ENCODE peak calls at places on chromosomes 5 and 9, in eight cellular contexts. One of them, this sample, is unnamed.

GRCh38 chr9:79134654-79135053 is 437.1 kb upstream of the TLE4 start:
- DNase-seq in left lung: no peak
- DNase-seq in body of pancreas: peak
- DNase-seq in iPS DF 6.9: peak
- DNase-seq in heart right ventricle: no peak
- DNase-seq in A549: no peak
- DNase-seq in CD4-positive, CD25-positive, alpha-beta regulatory T cell: no peak
- DNase-seq in GM23248: peak
- DNase-seq in this sample: no peak

GRCh38 chr9:33157960-33158359 is 9.2 kb downstream of the B4GALT1 start:
- DNase-seq in CD4-positive, CD25-positive, alpha-beta regulatory T cell: no peak
- DNase-seq in heart right ventricle: no peak
- DNase-seq in GM23248: peak
- DNase-seq in left lung: no peak
- DNase-seq in A549: no peak
- DNase-seq in body of pancreas: no peak
- DNase-seq in iPS DF 6.9: no peak
- DNase-seq in this sample: no peak

GRCh38 chr5:76604838-76605237 is 18.4 kb downstream of the F2RL2 start:
- DNase-seq in CD4-positive, CD25-positive, alpha-beta regulatory T cell: no peak
- DNase-seq in body of pancreas: no peak
- DNase-seq in heart right ventricle: no peak
- DNase-seq in A549: no peak
- DNase-seq in GM23248: peak
- DNase-seq in iPS DF 6.9: no peak
- DNase-seq in left lung: no peak
- DNase-seq in this sample: no peak

GRCh38 chr9:117860849-117861248 is 156.6 kb downstream of the TLR4 start:
- DNase-seq in iPS DF 6.9: no peak
- DNase-seq in heart right ventricle: no peak
- DNase-seq in left lung: no peak
- DNase-seq in GM23248: peak
- DNase-seq in A549: no peak
- DNase-seq in body of pancreas: no peak
- DNase-seq in CD4-positive, CD25-positive, alpha-beta regulatory T cell: no peak
- DNase-seq in this sample: no peak

GRCh38 chr9:127185931-127186781 is 63.7 kb upstream of the ANGPTL2 start:
- DNase-seq in body of pancreas: peak
- DNase-seq in A549: no peak
- DNase-seq in heart right ventricle: peak
- DNase-seq in CD4-positive, CD25-positive, alpha-beta regulatory T cell: no peak
- DNase-seq in left lung: no peak
- DNase-seq in iPS DF 6.9: no peak
- DNase-seq in GM23248: peak
- DNase-seq in this sample: no peak

GRCh38 chr9:114054191-114054690 is 23.9 kb downstream of the AMBP start:
- DNase-seq in CD4-positive, CD25-positive, alpha-beta regulatory T cell: no peak
- DNase-seq in GM23248: no peak
- DNase-seq in body of pancreas: no peak
- DNase-seq in A549: no peak
- DNase-seq in heart right ventricle: no peak
- DNase-seq in left lung: no peak
- DNase-seq in iPS DF 6.9: no peak
- DNase-seq in this sample: no peak

GRCh38 chr5:40875958-40876357 is 33.3 kb upstream of the C7 start:
- DNase-seq in left lung: no peak
- DNase-seq in body of pancreas: no peak
- DNase-seq in A549: no peak
- DNase-seq in CD4-positive, CD25-positive, alpha-beta regulatory T cell: no peak
- DNase-seq in heart right ventricle: no peak
- DNase-seq in iPS DF 6.9: no peak
- DNase-seq in GM23248: no peak
- DNase-seq in this sample: no peak

GRCh38 chr5:31173621-31174020 is 19.9 kb upstream of the CDH6 start:
- DNase-seq in body of pancreas: no peak
- DNase-seq in iPS DF 6.9: no peak
- DNase-seq in CD4-positive, CD25-positive, alpha-beta regulatory T cell: no peak
- DNase-seq in heart right ventricle: no peak
- DNase-seq in GM23248: no peak
- DNase-seq in left lung: no peak
- DNase-seq in A549: no peak
- DNase-seq in this sample: no peak

GRCh38 chr5:5270958-5271605 is 131.0 kb downstream of the ADAMTS16 start:
- DNase-seq in A549: peak
- DNase-seq in GM23248: peak
- DNase-seq in CD4-positive, CD25-positive, alpha-beta regulatory T cell: no peak
- DNase-seq in iPS DF 6.9: peak
- DNase-seq in heart right ventricle: peak
- DNase-seq in left lung: peak
- DNase-seq in body of pancreas: peak
- DNase-seq in this sample: peak

GRCh38 chr5:169307648-169308047 is 6.7 kb upstream of the SLIT3 start:
- DNase-seq in body of pancreas: no peak
- DNase-seq in A549: no peak
- DNase-seq in GM23248: peak
- DNase-seq in iPS DF 6.9: no peak
- DNase-seq in left lung: no peak
- DNase-seq in heart right ventricle: no peak
- DNase-seq in CD4-positive, CD25-positive, alpha-beta regulatory T cell: no peak
- DNase-seq in this sample: no peak

GRCh38 chr9:97940233-97940632 is 2.3 kb upstream of the HEMGN start:
- DNase-seq in heart right ventricle: no peak
- DNase-seq in CD4-positive, CD25-positive, alpha-beta regulatory T cell: no peak
- DNase-seq in left lung: no peak
- DNase-seq in body of pancreas: no peak
- DNase-seq in GM23248: no peak
- DNase-seq in iPS DF 6.9: no peak
- DNase-seq in A549: no peak
- DNase-seq in this sample: no peak

GRCh38 chr5:98031926-98032325 is 741.5 kb upstream of the RGMB start:
- DNase-seq in iPS DF 6.9: no peak
- DNase-seq in A549: no peak
- DNase-seq in GM23248: peak
- DNase-seq in CD4-positive, CD25-positive, alpha-beta regulatory T cell: no peak
- DNase-seq in left lung: no peak
- DNase-seq in heart right ventricle: no peak
- DNase-seq in body of pancreas: no peak
- DNase-seq in this sample: no peak

GRCh38 chr5:52811067-52811749 is 23.5 kb downstream of the ITGA1 start:
- DNase-seq in left lung: no peak
- DNase-seq in GM23248: peak
- DNase-seq in iPS DF 6.9: no peak
- DNase-seq in A549: no peak
- DNase-seq in CD4-positive, CD25-positive, alpha-beta regulatory T cell: no peak
- DNase-seq in heart right ventricle: no peak
- DNase-seq in body of pancreas: no peak
- DNase-seq in this sample: no peak

GRCh38 chr5:107812570-107813141 is 141.9 kb upstream of the EFNA5 start:
- DNase-seq in CD4-positive, CD25-positive, alpha-beta regulatory T cell: no peak
- DNase-seq in left lung: no peak
- DNase-seq in A549: no peak
- DNase-seq in GM23248: peak
- DNase-seq in body of pancreas: no peak
- DNase-seq in heart right ventricle: peak
- DNase-seq in iPS DF 6.9: no peak
- DNase-seq in this sample: no peak

GRCh38 chr9:18864516-18864915 is 168.5 kb downstream of the SAXO1 start:
- DNase-seq in iPS DF 6.9: no peak
- DNase-seq in GM23248: peak
- DNase-seq in CD4-positive, CD25-positive, alpha-beta regulatory T cell: no peak
- DNase-seq in A549: no peak
- DNase-seq in left lung: no peak
- DNase-seq in heart right ventricle: no peak
- DNase-seq in body of pancreas: no peak
- DNase-seq in this sample: no peak

GRCh38 chr9:84990416-84990815 is 320.9 kb downstream of the NTRK2 start:
- DNase-seq in left lung: no peak
- DNase-seq in body of pancreas: no peak
- DNase-seq in CD4-positive, CD25-positive, alpha-beta regulatory T cell: no peak
- DNase-seq in A549: no peak
- DNase-seq in GM23248: no peak
- DNase-seq in iPS DF 6.9: no peak
- DNase-seq in heart right ventricle: no peak
- DNase-seq in this sample: no peak

GRCh38 chr9:136219276-136219675 is 14.3 kb upstream of the LHX3 start:
- DNase-seq in CD4-positive, CD25-positive, alpha-beta regulatory T cell: no peak
- DNase-seq in GM23248: no peak
- DNase-seq in A549: no peak
- DNase-seq in iPS DF 6.9: no peak
- DNase-seq in body of pancreas: no peak
- DNase-seq in heart right ventricle: no peak
- DNase-seq in left lung: peak
- DNase-seq in this sample: no peak

GRCh38 chr5:10586008-10586407 is 22.1 kb downstream of the ANKRD33B start:
- DNase-seq in A549: no peak
- DNase-seq in left lung: no peak
- DNase-seq in body of pancreas: no peak
- DNase-seq in heart right ventricle: no peak
- DNase-seq in iPS DF 6.9: no peak
- DNase-seq in GM23248: no peak
- DNase-seq in CD4-positive, CD25-positive, alpha-beta regulatory T cell: no peak
- DNase-seq in this sample: no peak

DNA sequence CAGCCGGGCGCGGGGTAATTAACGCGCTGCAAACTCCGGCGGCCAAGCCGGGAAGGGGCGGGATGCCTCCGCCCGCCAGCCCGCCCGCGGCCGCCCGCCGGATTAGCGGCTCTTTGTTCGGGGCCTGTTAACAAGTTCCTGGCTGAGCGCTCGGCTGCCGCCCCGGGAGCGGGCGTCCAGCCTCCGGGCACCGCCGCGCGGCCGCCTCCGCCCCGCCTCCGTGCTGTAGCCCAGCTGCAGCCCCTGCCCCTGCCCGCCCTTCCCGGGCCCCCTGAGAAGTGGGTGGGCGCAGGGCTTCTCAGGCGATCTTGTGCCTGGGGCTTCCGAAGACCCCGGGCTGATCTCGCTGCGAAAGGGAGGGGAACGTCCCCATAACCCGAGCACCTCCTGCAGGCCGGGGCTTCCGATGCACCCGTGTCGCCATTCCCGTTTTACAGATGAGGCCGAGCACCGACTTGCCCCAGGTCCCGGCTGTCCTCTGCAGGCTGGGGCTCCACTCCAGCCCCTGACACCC is 7.6 kb downstream of the UNC5A start:
- DNase-seq in CD4-positive, CD25-positive, alpha-beta regulatory T cell: no peak
- DNase-seq in iPS DF 6.9: no peak
- DNase-seq in GM23248: peak
- DNase-seq in heart right ventricle: no peak
- DNase-seq in A549: peak
- DNase-seq in left lung: no peak
- DNase-seq in body of pancreas: peak
- DNase-seq in this sample: peak
- H3K4me3 ChIP-seq in CD4-positive, CD25-positive, alpha-beta regulatory T cell: no peak
- H3K4me3 ChIP-seq in iPS DF 6.9: peak
- H3K4me3 ChIP-seq in GM23248: peak
- H3K4me3 ChIP-seq in heart right ventricle: peak
- H3K4me3 ChIP-seq in A549: peak
- H3K4me3 ChIP-seq in left lung: peak
- H3K4me3 ChIP-seq in body of pancreas: no peak
- H3K4me3 ChIP-seq in this sample: peak

GRCh38 chr5:138275379-138275782 is 960 bp upstream of the GFRA3 start:
- DNase-seq in left lung: no peak
- DNase-seq in A549: no peak
- DNase-seq in iPS DF 6.9: no peak
- DNase-seq in GM23248: no peak
- DNase-seq in heart right ventricle: no peak
- DNase-seq in CD4-positive, CD25-positive, alpha-beta regulatory T cell: no peak
- DNase-seq in body of pancreas: peak
- DNase-seq in this sample: peak
- H3K4me3 ChIP-seq in left lung: no peak
- H3K4me3 ChIP-seq in A549: no peak
- H3K4me3 ChIP-seq in iPS DF 6.9: no peak
- H3K4me3 ChIP-seq in GM23248: no peak
- H3K4me3 ChIP-seq in heart right ventricle: no peak
- H3K4me3 ChIP-seq in CD4-positive, CD25-positive, alpha-beta regulatory T cell: no peak
- H3K4me3 ChIP-seq in body of pancreas: no peak
- H3K4me3 ChIP-seq in this sample: no peak

DNA sequence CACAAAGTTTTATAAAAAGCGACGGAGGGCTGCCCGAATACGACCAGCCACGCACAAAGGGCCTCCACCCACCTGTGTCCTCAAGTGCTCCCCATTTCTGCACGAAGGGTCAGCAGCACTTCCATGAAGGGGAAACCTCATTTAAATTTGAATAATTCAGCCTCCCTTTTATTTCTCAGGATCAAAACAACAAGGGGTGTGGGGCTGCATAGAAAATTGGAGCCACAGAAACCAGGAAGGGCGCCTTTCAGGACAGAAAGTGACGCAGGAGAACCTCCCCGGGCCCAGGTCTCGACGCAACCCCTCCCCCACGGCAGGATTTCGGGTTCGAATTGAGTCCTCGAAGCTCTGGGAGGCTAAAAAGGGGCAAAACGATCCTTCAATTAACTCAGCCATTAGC is 2.1 kb downstream of the NRARP start:
- DNase-seq in CD4-positive, CD25-positive, alpha-beta regulatory T cell: no peak
- DNase-seq in iPS DF 6.9: no peak
- DNase-seq in A549: no peak
- DNase-seq in body of pancreas: peak
- DNase-seq in GM23248: no peak
- DNase-seq in left lung: no peak
- DNase-seq in heart right ventricle: peak
- DNase-seq in this sample: no peak
- H3K4me3 ChIP-seq in CD4-positive, CD25-positive, alpha-beta regulatory T cell: no peak
- H3K4me3 ChIP-seq in iPS DF 6.9: peak
- H3K4me3 ChIP-seq in A549: no peak
- H3K4me3 ChIP-seq in body of pancreas: no peak
- H3K4me3 ChIP-seq in GM23248: no peak
- H3K4me3 ChIP-seq in left lung: peak
- H3K4me3 ChIP-seq in heart right ventricle: peak
- H3K4me3 ChIP-seq in this sample: peak

DNA sequence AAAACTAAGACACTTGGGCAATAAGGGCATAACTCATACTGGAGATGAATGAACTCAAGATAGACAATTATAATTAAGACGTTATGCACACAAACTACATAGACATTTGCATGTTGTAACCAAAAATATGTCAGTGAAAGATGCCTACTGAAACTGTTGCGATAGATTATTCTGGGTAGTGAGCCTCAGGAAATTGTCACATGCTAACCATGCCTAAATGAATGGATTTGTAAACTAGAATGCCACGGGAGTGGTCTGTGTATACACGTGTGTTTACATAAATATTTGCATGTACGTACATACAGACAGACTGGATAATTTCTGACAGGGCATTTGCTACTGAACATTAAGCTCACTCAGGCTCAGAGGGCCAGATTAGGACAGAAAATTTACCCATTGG is 1.2 kb downstream of the NIPSNAP3B start:
- DNase-seq in iPS DF 6.9: no peak
- DNase-seq in GM23248: no peak
- DNase-seq in heart right ventricle: no peak
- DNase-seq in A549: no peak
- DNase-seq in CD4-positive, CD25-positive, alpha-beta regulatory T cell: no peak
- DNase-seq in body of pancreas: no peak
- DNase-seq in left lung: no peak
- DNase-seq in this sample: no peak
- H3K4me3 ChIP-seq in iPS DF 6.9: no peak
- H3K4me3 ChIP-seq in GM23248: no peak
- H3K4me3 ChIP-seq in heart right ventricle: peak
- H3K4me3 ChIP-seq in A549: no peak
- H3K4me3 ChIP-seq in CD4-positive, CD25-positive, alpha-beta regulatory T cell: no peak
- H3K4me3 ChIP-seq in body of pancreas: no peak
- H3K4me3 ChIP-seq in left lung: no peak
- H3K4me3 ChIP-seq in this sample: no peak

GRCh38 chr9:35911690-35912089 is 2.4 kb downstream of the SPAAR start:
- DNase-seq in left lung: no peak
- DNase-seq in iPS DF 6.9: no peak
- DNase-seq in heart right ventricle: peak
- DNase-seq in GM23248: no peak
- DNase-seq in CD4-positive, CD25-positive, alpha-beta regulatory T cell: no peak
- DNase-seq in A549: no peak
- DNase-seq in body of pancreas: no peak
- DNase-seq in this sample: no peak
- H3K4me3 ChIP-seq in left lung: peak
- H3K4me3 ChIP-seq in iPS DF 6.9: no peak
- H3K4me3 ChIP-seq in heart right ventricle: peak
- H3K4me3 ChIP-seq in GM23248: no peak
- H3K4me3 ChIP-seq in CD4-positive, CD25-positive, alpha-beta regulatory T cell: no peak
- H3K4me3 ChIP-seq in A549: no peak
- H3K4me3 ChIP-seq in body of pancreas: no peak
- H3K4me3 ChIP-seq in this sample: no peak

This sample was measured in BE2C.